ENCODE peak calls at places on chromosomes 6 and 20, in nine cellular contexts. D is heart right ventricle; S is body of pancreas; H is CD8-positive, alpha-beta memory T cell; K is tibial artery; U is CD4-positive, alpha-beta memory T cell; V is tibial nerve; M is colonic mucosa; Y is hepatocyte. L is an unnamed sample.
A peak's percentile ranks its signal among the peaks of the same experiment; 100 is the strongest.

GRCh38 chr20:51074062-51074461 is 51.2 kb upstream of the KCNG1 start:
- DNase-seq in D (no peak), S (no peak), H (no peak), K (no peak), U (no peak), V (no peak), M (no peak), Y (no peak), L (no peak)

GRCh38 chr6:88535296-88535695 is 369.1 kb upstream of the CNR1 start:
- DNase-seq in D (peak; percentile 7), S (no peak), H (no peak), K (no peak), U (no peak), V (no peak), M (no peak), Y (no peak), L (no peak)

GRCh38 chr6:108492131-108492766 is 68.5 kb upstream of the FOXO3 start:
- DNase-seq in D (peak; percentile 6), S (no peak), H (no peak), K (no peak), U (no peak), V (no peak), M (no peak), Y (peak; percentile 63), L (peak; percentile 10)

GRCh38 chr6:168785720-168786511 is 344.9 kb downstream of the SMOC2 start:
- DNase-seq in D (no peak), S (no peak), H (no peak), K (no peak), U (no peak), V (no peak), M (no peak), Y (no peak), L (no peak)

GRCh38 chr20:38308047-38308438 is 4.1 kb downstream of the BPI start:
- DNase-seq in D (no peak), S (no peak), H (no peak), K (no peak), U (no peak), V (no peak), M (no peak), Y (no peak), L (no peak)

GRCh38 chr6:155418017-155418749 is 37.5 kb downstream of the NOX3 start:
- DNase-seq in D (peak; percentile 48), S (peak; percentile 6), H (peak; percentile 59), K (peak; percentile 72), U (peak; percentile 86), V (no peak), M (peak; percentile 22), Y (no peak), L (peak; percentile 69)

GRCh38 chr6:17015551-17016381 is 86.1 kb upstream of the STMND1 start:
- DNase-seq in D (peak; percentile 9), S (peak; percentile 24), H (peak; percentile 66), K (peak; percentile 74), U (peak; percentile 64), V (no peak), M (peak; percentile 31), Y (peak; percentile 31), L (peak; percentile 14)

GRCh38 chr6:150922137-150922536 is 56.6 kb downstream of the MTHFD1L start:
- DNase-seq in D (no peak), S (no peak), H (no peak), K (no peak), U (no peak), V (no peak), M (no peak), Y (no peak), L (no peak)

GRCh38 chr6:41471064-41471895 is 74.9 kb upstream of the FOXP4 start:
- DNase-seq in D (no peak), S (no peak), H (no peak), K (no peak), U (no peak), V (no peak), M (no peak), Y (no peak), L (no peak)

GRCh38 chr6:52065621-52066020 is 21.8 kb downstream of the PKHD1 start:
- DNase-seq in D (no peak), S (no peak), H (no peak), K (no peak), U (no peak), V (no peak), M (no peak), Y (peak; percentile 41), L (no peak)
- H3K27me3 ChIP-seq in D (no peaks in the 10 kb centered on the region), S (no peaks in the 10 kb centered on the region), H (no peaks in the 10 kb centered on the region), K (no peaks in the 10 kb centered on the region), U (no peaks in the 10 kb centered on the region), V (no peaks in the 10 kb centered on the region), M (no peaks in the 10 kb centered on the region), Y (no peaks in the 10 kb centered on the region), L (no peaks in the 10 kb centered on the region)

GRCh38 chr6:137870286-137870685 is 3.2 kb downstream of the TNFAIP3 start:
- DNase-seq in D (no peak), S (no peak), H (no peak), K (no peak), U (no peak), V (no peak), M (no peak), Y (no peak), L (no peak)

GRCh38 chr6:137869781-137870180 is 2.7 kb downstream of the TNFAIP3 start:
- DNase-seq in D (no peak), S (no peak), H (no peak), K (no peak), U (no peak), V (no peak), M (no peak), Y (no peak), L (no peak)

GRCh38 chr6:137870744-137871247 is 3.7 kb downstream of the TNFAIP3 start:
- DNase-seq in D (no peak), S (no peak), H (peak; percentile 68), K (no peak), U (peak; percentile 73), V (no peak), M (no peak), Y (no peak), L (peak; percentile 35)

GRCh38 chr6:137872071-137872470 is 5.0 kb downstream of the TNFAIP3 start:
- DNase-seq in D (no peak), S (no peak), H (no peak), K (no peak), U (no peak), V (no peak), M (no peak), Y (no peak), L (no peak)

DNA sequence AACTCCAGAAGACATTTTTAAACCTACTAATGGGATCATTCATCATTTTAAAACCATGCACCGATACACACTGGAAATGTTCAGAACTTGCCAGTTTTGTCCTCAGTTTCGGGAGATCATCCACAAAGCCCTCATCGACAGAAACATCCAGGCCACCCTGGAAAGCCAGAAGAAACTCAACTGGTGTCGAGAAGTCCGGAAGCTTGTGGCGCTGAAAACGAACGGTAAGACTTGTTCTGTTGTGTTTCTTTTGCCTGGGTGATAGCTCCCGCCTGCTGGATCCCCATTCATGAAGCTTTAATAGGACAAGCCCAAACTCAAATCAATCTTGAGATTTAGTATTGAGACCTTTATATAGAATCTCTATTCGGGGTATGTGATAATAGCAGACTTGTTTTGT is 4.2 kb downstream of the TNFAIP3 start:
- DNase-seq in D (no peak), S (no peak), H (no peak), K (no peak), U (no peak), V (no peak), M (no peak), Y (no peak), L (no peak)
- H3K4me3 ChIP-seq in D (peak overlapping the region; percentile 20), S (no peak overlapping the region), H (peak overlapping the region; percentile 98), K (peak overlapping the region; percentile 90), U (peak overlapping the region; percentile 71), V (no peak overlapping the region), M (no peak overlapping the region), Y (no peak overlapping the region), L (peak overlapping the region; percentile 95)

GRCh38 chr6:29744621-29745020 is 21.4 kb downstream of the HLA-F start:
- DNase-seq in D (no peak), S (no peak), H (no peak), K (no peak), U (no peak), V (no peak), M (no peak), Y (no peak), L (no peak)

GRCh38 chr6:29742191-29742590 is 19.0 kb downstream of the HLA-F start:
- DNase-seq in D (no peak), S (no peak), H (no peak), K (no peak), U (no peak), V (no peak), M (no peak), Y (no peak), L (no peak)

GRCh38 chr6:29743025-29743424 is 19.8 kb downstream of the HLA-F start:
- DNase-seq in D (no peak), S (no peak), H (no peak), K (no peak), U (no peak), V (no peak), M (no peak), Y (no peak), L (no peak)

GRCh38 chr6:29744131-29744530 is 20.9 kb downstream of the HLA-F start:
- DNase-seq in D (no peak), S (no peak), H (no peak), K (no peak), U (peak; percentile 33), V (no peak), M (no peak), Y (no peak), L (no peak)

DNA sequence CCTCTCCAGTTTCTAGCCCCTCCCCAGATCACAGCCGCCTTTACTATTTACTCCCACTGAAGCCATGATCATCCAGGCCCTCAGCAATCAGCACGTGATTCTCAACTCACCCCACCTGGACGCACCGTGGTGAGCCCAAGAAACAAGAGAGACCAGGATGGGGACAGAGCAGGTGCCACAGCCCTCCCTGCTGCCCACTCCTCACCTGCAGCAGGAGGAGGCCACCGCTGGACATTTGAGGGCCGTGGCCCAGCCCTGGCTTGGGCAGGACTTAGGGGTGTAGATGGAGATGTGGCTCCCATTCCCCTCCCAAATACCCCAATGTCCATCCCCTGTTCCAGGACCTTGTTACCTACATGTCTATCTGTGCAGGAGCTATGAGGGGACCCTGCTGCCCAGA is 20.3 kb downstream of the HLA-F start:
- DNase-seq in D (no peak), S (no peak), H (no peak), K (no peak), U (no peak), V (no peak), M (no peak), Y (no peak), L (no peak)
- H3K36me3 ChIP-seq in D (peaks cover 15% of the 10 kb centered on the region), S (no peaks in the 10 kb centered on the region), H (no peaks in the 10 kb centered on the region), K (peaks cover 16% of the 10 kb centered on the region), U (no peaks in the 10 kb centered on the region), V (no peaks in the 10 kb centered on the region), M (no peaks in the 10 kb centered on the region), Y (no peaks in the 10 kb centered on the region), L (no peaks in the 10 kb centered on the region)

DNA sequence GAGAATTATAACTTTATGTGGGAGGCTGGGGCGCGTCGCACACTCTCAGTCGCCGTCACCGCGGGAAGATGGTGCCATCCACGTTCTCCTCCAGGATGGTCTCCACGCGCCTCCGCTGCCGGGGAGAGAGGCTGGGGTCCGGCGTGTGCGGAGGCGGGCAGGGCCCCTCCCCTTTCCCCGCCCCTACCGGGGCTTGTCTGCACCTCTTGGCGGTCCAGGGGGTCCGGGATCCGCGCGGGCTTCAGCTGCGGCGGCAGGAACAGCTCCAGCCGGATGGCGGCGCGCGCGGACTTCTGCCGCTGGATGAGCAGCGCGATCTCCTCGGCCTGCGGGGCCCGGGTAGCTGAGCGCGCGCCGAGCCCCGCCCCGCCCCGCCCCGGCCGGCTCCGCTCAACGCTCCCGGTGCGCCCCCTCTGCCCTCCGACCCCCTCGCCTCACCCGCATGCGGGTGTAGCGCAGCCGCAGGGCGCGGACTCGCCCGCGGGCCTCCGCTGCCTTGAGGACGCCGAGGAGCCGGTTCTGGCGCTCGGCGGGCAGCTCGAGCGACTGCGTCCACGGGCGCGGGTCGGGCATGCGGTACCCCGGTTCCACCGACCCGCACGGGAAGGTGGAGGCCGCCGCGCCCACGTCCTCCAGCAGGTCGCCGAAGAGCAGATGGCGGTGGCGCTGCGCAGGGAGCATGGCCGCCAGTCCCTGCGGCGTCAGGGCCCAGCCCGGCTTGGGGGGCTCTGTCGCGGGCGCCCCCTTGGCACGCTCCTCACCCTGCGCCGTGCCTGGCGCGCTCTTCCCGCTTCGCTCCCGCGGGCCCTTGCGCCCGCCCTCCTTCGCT is 604 bp downstream of the LKAAEAR1 start:
- DNase-seq in D (peak; percentile 66), S (peak; percentile 79), H (peak; percentile 76), K (no peak), U (peak; percentile 62), V (peak; percentile 36), M (peak; percentile 60), Y (peak; percentile 92), L (peak; percentile 73)
- H3K27me3 ChIP-seq in D (no peaks in the 10 kb centered on the region), S (peaks cover 9% of the 10 kb centered on the region), H (no peaks in the 10 kb centered on the region), K (peaks cover 38% of the 10 kb centered on the region), U (no peaks in the 10 kb centered on the region), V (peaks cover 37% of the 10 kb centered on the region), M (peaks cover 19% of the 10 kb centered on the region), Y (peaks cover 38% of the 10 kb centered on the region), L (peaks cover 4% of the 10 kb centered on the region)

L was measured in GM06990.